ENCODE peak calls at places on chromosomes 13 and 19, in four cellular contexts. Y is fibroblast of pulmonary artery; D is activated CD8-positive, alpha-beta T cell treated with anti-CD3 and anti-CD28 coated beads, Interleukin-2, amount 10 ng/mL, durations not matched to agents 7 days and 5 days; S is fibroblast of mammary gland. R is an unnamed sample.

GRCh38 chr19:48421548-48421947 is 24.2 kb upstream of the GRWD1 start:
- DNase-seq in S (peak; percentile 77), Y (no peak), D (no peak), R (no peak)

GRCh38 chr19:36093687-36094086 is 17.3 kb upstream of the OVOL3 start:
- DNase-seq in S (no peak), D (no peak), Y (peak; percentile 10), R (no peak)

GRCh38 chr13:108917581-108917980 is 288.2 kb downstream of the MYO16 start:
- DNase-seq in Y (peak; percentile 49), S (peak; percentile 82), D (no peak), R (peak; percentile 83)

GRCh38 chr13:112881656-112882554 is 87.1 kb upstream of the MCF2L start:
- DNase-seq in Y (no peak), S (no peak), D (no peak), R (no peak)

GRCh38 chr13:26888632-26889031 is 128.0 kb upstream of the GPR12 start:
- DNase-seq in S (no peak), Y (no peak), D (no peak), R (no peak)

GRCh38 chr13:23547000-23547590 is 23.1 kb upstream of the TNFRSF19 start:
- DNase-seq in D (no peak), S (peak; percentile 43), Y (peak; percentile 47), R (no peak)

GRCh38 chr13:47603365-47603764 is 397.7 kb downstream of the SUCLA2 start:
- DNase-seq in D (no peak), Y (no peak), S (peak; percentile 44), R (no peak)

GRCh38 chr13:33519561-33520479 is 234.3 kb upstream of the STARD13 start:
- DNase-seq in Y (peak; percentile 75), S (peak; percentile 90), D (no peak), R (peak; percentile 96)

GRCh38 chr13:110317093-110317492 is 10.0 kb downstream of the COL4A2 start:
- DNase-seq in Y (no peak), D (no peak), S (no peak), R (no peak)

GRCh38 chr19:13133241-13133870 is 15.3 kb downstream of the NACC1 start:
- DNase-seq in D (no peak), Y (no peak), S (no peak), R (no peak)